ENCODE peak calls at places on chromosome 22, in nine cellular contexts. K is prostate gland, T is fibroblast of lung, Y is tibial nerve, V is heart left ventricle, R is SK-N-MC, C is heart right ventricle, I is body of pancreas, U is cardiac muscle cell. G is an unnamed sample. For H3K9me3, the result is how much of the 10 kb centered on the place peaks cover.

GRCh38 chr22:23626286-23626975 is 5.7 kb downstream of the DRICH1 start:
- DNase-seq in K (no peak), T (no peak), Y (no peak), V (no peak), R (no peak), C (no peak), I (no peak), U (no peak), G (no peak)

GRCh38 chr22:32545801-32546200 is 71.2 kb downstream of the FBXO7 start:
- DNase-seq in K (no peak), T (peak), Y (no peak), V (no peak), R (no peak), C (no peak), I (no peak), U (no peak), G (peak)

GRCh38 chr22:36439481-36440271 is 41.8 kb downstream of the TXN2 start:
- DNase-seq in K (no peak), T (peak), Y (no peak), V (peak), R (no peak), C (peak), I (no peak), U (no peak), G (peak)

GRCh38 chr22:28930357-28931007 is 47.1 kb downstream of the ZNRF3 start:
- DNase-seq in K (no peak), T (peak), Y (no peak), V (no peak), R (no peak), C (no peak), I (no peak), U (no peak), G (no peak)

GRCh38 chr22:41526802-41527799 is 17.2 kb downstream of the POLR3H start:
- DNase-seq in K (no peak), T (no peak), Y (no peak), V (no peak), R (no peak), C (peak), I (peak), U (peak), G (no peak)

GRCh38 chr22:40352763-40353162 is 6.5 kb downstream of the ADSL start:
- DNase-seq in K (no peak), T (no peak), Y (no peak), V (no peak), R (no peak), C (no peak), I (no peak), U (no peak), G (no peak)

GRCh38 chr22:40324468-40325305 is 21.6 kb upstream of the ADSL start:
- DNase-seq in K (no peak), T (no peak), Y (no peak), V (no peak), R (no peak), C (no peak), I (no peak), U (no peak), G (no peak)

GRCh38 chr22:39999144-39999757 is 4.5 kb downstream of the FAM83F start:
- DNase-seq in K (no peak), T (peak), Y (peak), V (no peak), R (no peak), C (no peak), I (no peak), U (no peak), G (no peak)

GRCh38 chr22:20062766-20063083 is 17.3 kb upstream of the DGCR8 start:
- DNase-seq in K (no peak), T (peak), Y (no peak), V (no peak), R (no peak), C (no peak), I (no peak), U (no peak), G (peak)

GRCh38 chr22:17232406-17232805 is 13.2 kb upstream of the ADA2 start:
- DNase-seq in K (no peak), T (no peak), Y (no peak), V (no peak), R (no peak), C (no peak), I (no peak), U (no peak), G (no peak)

GRCh38 chr22:45225732-45226560 is 14.7 kb downstream of the KIAA0930 start:
- DNase-seq in K (peak), T (no peak), Y (peak), V (no peak), R (no peak), C (no peak), I (no peak), U (no peak), G (no peak)

GRCh38 chr22:46876357-46876934 is 114.0 kb downstream of the TBC1D22A start:
- DNase-seq in K (no peak), T (no peak), Y (no peak), V (no peak), R (no peak), C (no peak), I (no peak), U (no peak), G (no peak)

GRCh38 chr22:20174785-20175596 is 24.1 kb upstream of the CCDC188 start:
- DNase-seq in K (no peak), T (peak), Y (no peak), V (no peak), R (peak), C (no peak), I (no peak), U (peak), G (no peak)

GRCh38 chr22:31080164-31080847 is 812 bp upstream of the SMTN start:
- DNase-seq in K (no peak), T (no peak), Y (no peak), V (no peak), R (no peak), C (no peak), I (no peak), U (no peak), G (no peak)

GRCh38 chr22:39985383-39986045 is 9.2 kb upstream of the FAM83F start:
- DNase-seq in K (no peak), T (no peak), Y (no peak), V (no peak), R (no peak), C (no peak), I (no peak), U (no peak), G (no peak)

GRCh38 chr22:27242917-27243589 is 558.5 kb downstream of the MN1 start:
- DNase-seq in K (no peak), T (no peak), Y (no peak), V (no peak), R (no peak), C (no peak), I (peak), U (no peak), G (no peak)

GRCh38 chr22:25482868-25483639 is 81.4 kb upstream of the GRK3 start:
- DNase-seq in K (peak), T (no peak), Y (no peak), V (peak), R (no peak), C (no peak), I (peak), U (no peak), G (no peak)

GRCh38 chr22:32281092-32281491 is 25.9 kb upstream of the SLC5A4 start:
- DNase-seq in K (no peak), T (peak), Y (no peak), V (no peak), R (no peak), C (no peak), I (no peak), U (no peak), G (peak)

GRCh38 chr22:35742342-35743100 is 24.8 kb downstream of the APOL5 start:
- DNase-seq in K (no peak), T (peak), Y (no peak), V (no peak), R (no peak), C (no peak), I (no peak), U (no peak), G (peak)

GRCh38 chr22:35648066-35649025 is at the start of gene APOL6:
- DNase-seq in K (peak), T (peak), Y (peak), V (peak), R (no peak), C (no peak), I (no peak), U (no peak), G (peak)

GRCh38 chr22:22959147-22959827 is 71.7 kb downstream of the IGLL5 start:
- DNase-seq in K (peak), T (peak), Y (peak), V (peak), R (peak), C (peak), I (peak), U (peak), G (peak)

GRCh38 chr22:25281675-25282345 is 62.4 kb downstream of the CRYBB2 start:
- DNase-seq in K (no peak), T (no peak), Y (no peak), V (no peak), R (no peak), C (no peak), I (no peak), U (peak), G (no peak)

GRCh38 chr22:46537221-46537945 is at the start of gene CELSR1:
- DNase-seq in K (peak), T (peak), Y (no peak), V (no peak), R (no peak), C (no peak), I (no peak), U (peak), G (no peak)

GRCh38 chr22:40525250-40525884 is 111.2 kb downstream of the MRTFA start:
- DNase-seq in K (no peak), T (no peak), Y (peak), V (peak), R (no peak), C (peak), I (peak), U (peak), G (peak)

GRCh38 chr22:46797355-46797754 is 34.9 kb downstream of the TBC1D22A start:
- DNase-seq in K (no peak), T (peak), Y (no peak), V (no peak), R (no peak), C (no peak), I (no peak), U (peak), G (no peak)

GRCh38 chr22:46652930-46653331 is 32.7 kb downstream of the GRAMD4 start:
- DNase-seq in K (no peak), T (peak), Y (no peak), V (no peak), R (no peak), C (no peak), I (no peak), U (no peak), G (no peak)

GRCh38 chr22:40818747-40819662 is at the start of gene SLC25A17:
- DNase-seq in K (peak), T (peak), Y (peak), V (peak), R (no peak), C (peak), I (peak), U (peak), G (peak)

GRCh38 chr22:37163618-37164534 is 14.2 kb upstream of the IL2RB start:
- DNase-seq in K (no peak), T (no peak), Y (no peak), V (no peak), R (no peak), C (no peak), I (no peak), U (no peak), G (no peak)

GRCh38 chr22:20578192-20578591 is 70.8 kb downstream of the MED15 start:
- DNase-seq in K (no peak), T (no peak), Y (no peak), V (no peak), R (no peak), C (no peak), I (no peak), U (no peak), G (no peak)

GRCh38 chr22:30426395-30427353 is 1.1 kb downstream of the MTFP1 start:
- DNase-seq in K (peak), T (peak), Y (peak), V (peak), R (peak), C (peak), I (peak), U (peak), G (peak)

GRCh38 chr22:30574095-30574981 is at the start of gene GAL3ST1:
- DNase-seq in K (no peak), T (no peak), Y (no peak), V (no peak), R (no peak), C (no peak), I (peak), U (peak), G (no peak)

GRCh38 chr22:36087784-36088183 is 59.2 kb upstream of the RBFOX2 start:
- DNase-seq in K (no peak), T (no peak), Y (no peak), V (no peak), R (no peak), C (no peak), I (no peak), U (no peak), G (no peak)

GRCh38 chr22:25202290-25202921 is 2.7 kb downstream of the CRYBB3 start:
- DNase-seq in K (peak), T (peak), Y (peak), V (peak), R (no peak), C (peak), I (peak), U (peak), G (peak)

GRCh38 chr22:29762263-29762662 is 4.5 kb downstream of the ZMAT5 start:
- DNase-seq in K (no peak), T (no peak), Y (no peak), V (no peak), R (no peak), C (no peak), I (no peak), U (no peak), G (no peak)

GRCh38 chr22:46461566-46462180 is 75.7 kb downstream of the CELSR1 start:
- DNase-seq in K (no peak), T (no peak), Y (no peak), V (no peak), R (no peak), C (no peak), I (no peak), U (no peak), G (no peak)

GRCh38 chr22:37223965-37224551 is 11.8 kb upstream of the SSTR3 start:
- DNase-seq in K (no peak), T (no peak), Y (no peak), V (no peak), R (no peak), C (no peak), I (no peak), U (no peak), G (no peak)

GRCh38 chr22:17115311-17115710 is 5.8 kb downstream of the TMEM121B start:
- DNase-seq in K (no peak), T (no peak), Y (no peak), V (no peak), R (no peak), C (no peak), I (no peak), U (no peak), G (no peak)

DNA sequence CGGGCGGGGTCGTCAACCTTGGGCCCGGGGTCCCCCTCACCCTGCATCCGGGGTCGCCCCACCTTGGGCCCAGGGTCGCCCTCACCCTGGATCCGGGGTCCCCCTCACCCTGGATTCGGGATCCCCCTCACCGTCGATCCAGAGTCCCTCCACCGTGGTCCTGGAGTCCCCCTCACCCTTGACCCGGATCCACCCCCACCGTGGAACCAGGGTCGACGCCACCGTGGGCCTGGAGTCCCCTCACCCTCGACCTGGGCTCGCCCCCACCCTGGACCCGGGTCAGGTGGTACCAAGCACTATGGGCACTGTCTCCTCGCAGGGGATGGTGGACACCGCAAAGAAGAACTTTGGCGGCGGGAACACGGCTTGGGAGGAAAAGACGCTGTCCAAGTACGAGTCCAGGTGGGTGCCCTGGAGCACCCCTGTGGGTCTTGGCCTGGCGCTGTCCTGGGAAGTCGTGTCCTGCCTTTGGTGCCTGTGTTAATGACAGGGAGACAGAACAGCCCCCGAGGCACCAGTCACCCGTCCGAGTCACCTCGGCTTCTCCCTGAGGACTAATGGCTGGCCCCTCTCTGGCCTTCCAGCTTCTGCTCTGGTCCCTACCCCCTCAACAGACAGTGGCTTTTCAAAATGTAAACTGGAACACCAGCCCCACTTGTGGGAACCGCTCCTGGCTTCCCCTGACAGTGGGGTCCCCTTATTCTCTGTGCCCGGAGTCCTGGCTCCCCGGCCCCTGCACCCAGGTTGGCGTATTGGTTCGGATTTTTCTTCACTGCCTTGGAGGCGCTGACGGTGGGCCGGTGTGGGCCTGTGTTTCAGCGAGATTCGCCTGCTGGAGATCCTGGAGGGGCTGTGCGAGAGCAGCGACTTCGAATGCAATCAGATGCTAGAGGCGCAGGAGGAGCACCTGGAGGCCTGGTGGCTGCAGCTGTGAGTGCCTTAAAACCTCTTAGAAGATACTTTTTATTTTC is 762 bp downstream of the CRELD2 start:
- DNase-seq in K (no peak), T (no peak), Y (no peak), V (no peak), R (no peak), C (no peak), I (no peak), U (no peak), G (no peak)
- H3K9me3 ChIP-seq in K (under half), T (under half), Y (under half), V (under half), R (under half), C (under half), I (under half), U (under half), G (under half)

GRCh38 chr22:49433717-49434611 is 393.7 kb downstream of the BRD1 start:
- DNase-seq in K (no peak), T (no peak), Y (no peak), V (no peak), R (no peak), C (no peak), I (no peak), U (no peak), G (peak)

GRCh38 chr22:49433044-49433443 is 394.6 kb downstream of the BRD1 start:
- DNase-seq in K (no peak), T (no peak), Y (no peak), V (no peak), R (no peak), C (no peak), I (no peak), U (no peak), G (no peak)

GRCh38 chr22:49437956-49438355 is 389.7 kb downstream of the BRD1 start:
- DNase-seq in K (no peak), T (no peak), Y (no peak), V (no peak), R (no peak), C (no peak), I (no peak), U (no peak), G (no peak)

GRCh38 chr22:49437356-49437755 is 390.3 kb downstream of the BRD1 start:
- DNase-seq in K (no peak), T (no peak), Y (no peak), V (no peak), R (no peak), C (no peak), I (no peak), U (no peak), G (no peak)

DNA sequence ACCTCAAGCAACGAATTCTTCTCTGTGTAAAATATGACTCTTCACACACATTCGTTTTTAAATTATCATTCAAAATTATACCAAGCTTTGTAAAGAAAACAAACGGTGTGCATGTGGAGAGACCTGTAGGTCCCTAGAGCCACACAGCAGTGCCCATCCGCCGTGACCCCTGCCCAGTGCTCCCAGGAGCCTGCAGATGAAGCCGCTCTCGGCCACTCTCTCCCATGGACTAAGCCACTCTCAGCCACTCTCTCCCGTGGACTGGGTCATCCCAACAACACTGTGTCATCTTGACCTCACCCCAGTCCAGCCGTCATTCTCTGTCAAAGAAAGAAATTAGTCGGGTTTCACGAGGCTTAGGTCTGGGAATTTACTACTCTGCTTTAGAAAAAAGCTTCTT is 391.6 kb downstream of the BRD1 start:
- DNase-seq in K (no peak), T (no peak), Y (no peak), V (no peak), R (no peak), C (no peak), I (no peak), U (no peak), G (no peak)
- H3K9me3 ChIP-seq in K (under half), T (under half), Y (under half), V (under half), R (under half), C (under half), I (under half), U (under half), G (under half)

DNA sequence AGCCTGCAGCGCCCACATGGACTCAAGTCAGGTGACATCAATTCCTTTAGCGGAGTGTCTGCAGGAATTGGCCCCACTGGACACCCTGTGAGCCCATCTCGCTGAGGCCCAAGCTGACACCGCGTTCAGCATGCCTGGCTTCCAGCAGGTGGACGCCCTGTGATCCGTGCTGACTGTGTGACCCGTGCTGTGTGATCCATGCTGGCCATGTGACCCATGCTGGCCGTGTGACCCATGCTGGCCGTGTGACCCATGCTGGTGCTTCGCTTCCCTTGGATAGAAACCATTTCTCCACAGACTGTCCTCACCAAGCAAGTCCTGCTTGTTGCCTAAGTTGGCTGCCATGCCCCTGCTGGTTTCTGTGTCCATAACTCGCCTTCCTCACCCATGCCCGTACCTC is 392.1 kb downstream of the BRD1 start:
- DNase-seq in K (no peak), T (no peak), Y (no peak), V (no peak), R (no peak), C (no peak), I (no peak), U (no peak), G (no peak)
- H3K9me3 ChIP-seq in K (under half), T (under half), Y (under half), V (under half), R (under half), C (under half), I (under half), U (under half), G (under half)

GRCh38 chr22:49533886-49534285 is 293.8 kb downstream of the BRD1 start:
- DNase-seq in K (no peak), T (no peak), Y (no peak), V (no peak), R (no peak), C (no peak), I (no peak), U (no peak), G (no peak)

GRCh38 chr22:49535527-49536125 is 292.0 kb downstream of the BRD1 start:
- DNase-seq in K (no peak), T (no peak), Y (no peak), V (no peak), R (no peak), C (no peak), I (no peak), U (no peak), G (no peak)

GRCh38 chr22:49535126-49535525 is 292.5 kb downstream of the BRD1 start:
- DNase-seq in K (no peak), T (no peak), Y (no peak), V (no peak), R (no peak), C (no peak), I (no peak), U (no peak), G (no peak)

GRCh38 chr22:49532831-49533802 is 294.6 kb downstream of the BRD1 start:
- DNase-seq in K (no peak), T (no peak), Y (no peak), V (no peak), R (no peak), C (no peak), I (no peak), U (no peak), G (no peak)

DNA sequence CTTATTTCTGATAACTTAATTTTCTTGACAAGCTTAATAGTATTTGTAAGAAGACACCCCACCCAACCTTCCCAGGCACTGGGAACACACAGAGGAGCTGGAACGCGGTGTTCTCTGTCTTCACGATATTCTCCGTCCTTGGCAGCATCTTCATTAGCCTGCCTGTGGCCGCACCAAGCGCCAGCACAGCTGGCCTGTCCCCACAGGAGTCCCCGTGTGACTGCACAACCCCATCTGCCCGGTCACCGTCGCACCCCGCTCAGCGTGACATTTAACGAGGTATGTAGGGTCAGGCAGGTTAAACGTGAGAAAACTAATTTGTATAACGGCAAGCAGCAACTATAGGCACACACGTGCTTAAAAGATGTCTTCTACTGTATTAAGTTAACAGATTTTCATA is 293.3 kb downstream of the BRD1 start:
- DNase-seq in K (no peak), T (no peak), Y (no peak), V (no peak), R (no peak), C (no peak), I (no peak), U (no peak), G (no peak)
- H3K9me3 ChIP-seq in K (under half), T (under half), Y (under half), V (under half), R (under half), C (under half), I (under half), U (under half), G (under half)

G was measured in MG63.